ENCODE peak calls at places on chromosomes 11 and 22, in seven cellular contexts. I, V, O, U, N, E and J are unnamed samples.

GRCh38 chr11:129388824-129389223 is 13.2 kb downstream of the BARX2 start:
- DNase-seq in I (no peak), V (no peak), O (no peak), U (no peak), N (no peak), E (no peak), J (no peak)

GRCh38 chr22:31140746-31141145 is 438 bp upstream of the PLA2G3 start:
- DNase-seq in I (no peak), V (no peak), O (no peak), U (no peak), N (no peak), E (no peak), J (no peak)

GRCh38 chr11:28757725-28758515 is 649.7 kb downstream of the METTL15 start:
- DNase-seq in I (no peak), V (no peak), O (no peak), U (no peak), N (no peak), E (no peak), J (no peak)

GRCh38 chr11:61019037-61019817 is 47.7 kb downstream of the CD6 start:
- DNase-seq in I (no peak), V (no peak), O (no peak), U (no peak), N (no peak), E (no peak), J (no peak)

GRCh38 chr22:19806213-19807160 is 45.9 kb downstream of the TBX1 start:
- DNase-seq in I (no peak), V (no peak), O (no peak), U (no peak), N (no peak), E (peak; percentile 16), J (peak; percentile 84)

GRCh38 chr11:34583818-34584217 is 37.1 kb upstream of the EHF start:
- DNase-seq in I (no peak), V (no peak), O (no peak), U (no peak), N (no peak), E (no peak), J (no peak)

GRCh38 chr22:28123989-28124766 is 205.1 kb upstream of the PITPNB start:
- DNase-seq in I (no peak), V (no peak), O (no peak), U (no peak), N (no peak), E (no peak), J (no peak)

GRCh38 chr22:31969789-31970489 is 25.6 kb downstream of the YWHAH start:
- DNase-seq in I (no peak), V (peak; percentile 78), O (no peak), U (no peak), N (peak; percentile 90), E (peak; percentile 89), J (no peak)

GRCh38 chr11:64028398-64029115 is 7.2 kb upstream of the FLRT1 start:
- DNase-seq in I (no peak), V (peak; percentile 75), O (no peak), U (no peak), N (no peak), E (peak; percentile 78), J (no peak)

GRCh38 chr11:112241486-112241885 is 15.3 kb downstream of the PTS start:
- DNase-seq in I (no peak), V (no peak), O (no peak), U (no peak), N (no peak), E (no peak), J (no peak)